ENCODE peak calls at places on chromosome 19, in ten cellular contexts. P is psoas muscle; E is vagina; M is endothelial cell of umbilical vein; D is CD4-positive, alpha-beta memory T cell; V is left ventricle myocardium inferior; U is A673; J is body of pancreas; Y is left lung; I is colonic mucosa. X is an unnamed sample.
A peak's percentile ranks its signal among the peaks of the same experiment; 100 is the strongest.

GRCh38 chr19:28290963-28291657 is 921.8 kb downstream of the UQCRFS1 start:
- DNase-seq in P (no peak), E (no peak), M (no peak), D (no peak), V (no peak), U (peak; percentile 41), J (no peak), Y (no peak), I (no peak), X (no peak)

GRCh38 chr19:13834308-13834790 is 39.1 kb downstream of the ZSWIM4 start:
- DNase-seq in P (no peak), E (peak; percentile 83), M (no peak), D (no peak), V (no peak), U (no peak), J (no peak), Y (no peak), I (no peak), X (peak; percentile 95)

GRCh38 chr19:6233827-6234511 is 45.8 kb downstream of the MLLT1 start:
- DNase-seq in P (peak; percentile 79), E (no peak), M (peak; percentile 28), D (no peak), V (peak; percentile 70), U (no peak), J (peak; percentile 47), Y (peak; percentile 91), I (no peak), X (no peak)

GRCh38 chr19:15269806-15270205 is 37.6 kb upstream of the EPHX3 start:
- DNase-seq in P (no peak), E (no peak), M (no peak), D (no peak), V (no peak), U (no peak), J (no peak), Y (no peak), I (no peak), X (no peak)

GRCh38 chr19:27719034-27719433 is 1493.9 kb downstream of the UQCRFS1 start:
- DNase-seq in P (no peak), E (no peak), M (no peak), D (no peak), V (no peak), U (no peak), J (no peak), Y (no peak), I (no peak), X (peak; percentile 33)

GRCh38 chr19:42424345-42424707 is 2.9 kb downstream of the LIPE start:
- DNase-seq in P (no peak), E (no peak), M (no peak), D (no peak), V (no peak), U (no peak), J (no peak), Y (no peak), I (no peak), X (no peak)

GRCh38 chr19:37698216-37698615 is 21.3 kb downstream of the ZNF607 start:
- DNase-seq in P (no peak), E (no peak), M (no peak), D (no peak), V (no peak), U (no peak), J (no peak), Y (no peak), I (no peak), X (peak; percentile 90)

GRCh38 chr19:53549354-53549753 is 11.4 kb downstream of the ZNF331 start:
- DNase-seq in P (no peak), E (no peak), M (no peak), D (no peak), V (no peak), U (no peak), J (no peak), Y (no peak), I (no peak), X (no peak)

GRCh38 chr19:17946965-17947784 is 14.4 kb downstream of the CCDC124 start:
- DNase-seq in P (no peak), E (no peak), M (no peak), D (no peak), V (no peak), U (no peak), J (no peak), Y (peak; percentile 75), I (no peak), X (no peak)

GRCh38 chr19:39264306-39265290 is 3.6 kb upstream of the IFNL2 start:
- DNase-seq in P (no peak), E (no peak), M (no peak), D (no peak), V (no peak), U (no peak), J (no peak), Y (peak; percentile 80), I (no peak), X (no peak)

GRCh38 chr19:18349524-18350128 is 9.2 kb downstream of the PGPEP1 start:
- DNase-seq in P (peak; percentile 73), E (no peak), M (peak; percentile 67), D (no peak), V (no peak), U (peak; percentile 69), J (peak; percentile 67), Y (peak; percentile 89), I (peak; percentile 78), X (peak; percentile 47)

GRCh38 chr19:46298477-46299003 is 1.7 kb downstream of the HIF3A start:
- DNase-seq in P (no peak), E (no peak), M (peak; percentile 18), D (no peak), V (no peak), U (no peak), J (no peak), Y (no peak), I (no peak), X (no peak)

GRCh38 chr19:46296722-46297431 is at the start of gene HIF3A:
- DNase-seq in P (peak; percentile 68), E (no peak), M (peak; percentile 64), D (no peak), V (peak; percentile 67), U (peak; percentile 86), J (peak; percentile 66), Y (no peak), I (peak; percentile 74), X (no peak)

GRCh38 chr19:46299004-46299509 is 2.2 kb downstream of the HIF3A start:
- DNase-seq in P (peak; percentile 94), E (peak; percentile 97), M (peak; percentile 95), D (no peak), V (peak; percentile 98), U (peak; percentile 94), J (peak; percentile 98), Y (peak; percentile 93), I (peak; percentile 99), X (no peak)

GRCh38 chr19:46297700-46298476 is 1.0 kb downstream of the HIF3A start:
- DNase-seq in P (peak; percentile 91), E (peak; percentile 91), M (peak; percentile 43), D (no peak), V (peak; percentile 90), U (peak; percentile 27), J (peak; percentile 42), Y (peak; percentile 69), I (peak; percentile 65), X (no peak)

GRCh38 chr19:46299695-46300094 is 2.9 kb downstream of the HIF3A start:
- DNase-seq in P (peak; percentile 8), E (no peak), M (no peak), D (no peak), V (no peak), U (no peak), J (no peak), Y (no peak), I (peak; percentile 44), X (no peak)
- H3K4me1 ChIP-seq in P (no peaks in the 10 kb centered on the region), E (peaks cover 77% of the 10 kb centered on the region), M (peaks cover 38% of the 10 kb centered on the region), D (no peaks in the 10 kb centered on the region), V (peaks cover 75% of the 10 kb centered on the region), U (peaks cover 51% of the 10 kb centered on the region), J (peaks cover 56% of the 10 kb centered on the region), Y (peaks cover 68% of the 10 kb centered on the region), I (peaks cover 14% of the 10 kb centered on the region), X (peaks cover 15% of the 10 kb centered on the region)

DNA sequence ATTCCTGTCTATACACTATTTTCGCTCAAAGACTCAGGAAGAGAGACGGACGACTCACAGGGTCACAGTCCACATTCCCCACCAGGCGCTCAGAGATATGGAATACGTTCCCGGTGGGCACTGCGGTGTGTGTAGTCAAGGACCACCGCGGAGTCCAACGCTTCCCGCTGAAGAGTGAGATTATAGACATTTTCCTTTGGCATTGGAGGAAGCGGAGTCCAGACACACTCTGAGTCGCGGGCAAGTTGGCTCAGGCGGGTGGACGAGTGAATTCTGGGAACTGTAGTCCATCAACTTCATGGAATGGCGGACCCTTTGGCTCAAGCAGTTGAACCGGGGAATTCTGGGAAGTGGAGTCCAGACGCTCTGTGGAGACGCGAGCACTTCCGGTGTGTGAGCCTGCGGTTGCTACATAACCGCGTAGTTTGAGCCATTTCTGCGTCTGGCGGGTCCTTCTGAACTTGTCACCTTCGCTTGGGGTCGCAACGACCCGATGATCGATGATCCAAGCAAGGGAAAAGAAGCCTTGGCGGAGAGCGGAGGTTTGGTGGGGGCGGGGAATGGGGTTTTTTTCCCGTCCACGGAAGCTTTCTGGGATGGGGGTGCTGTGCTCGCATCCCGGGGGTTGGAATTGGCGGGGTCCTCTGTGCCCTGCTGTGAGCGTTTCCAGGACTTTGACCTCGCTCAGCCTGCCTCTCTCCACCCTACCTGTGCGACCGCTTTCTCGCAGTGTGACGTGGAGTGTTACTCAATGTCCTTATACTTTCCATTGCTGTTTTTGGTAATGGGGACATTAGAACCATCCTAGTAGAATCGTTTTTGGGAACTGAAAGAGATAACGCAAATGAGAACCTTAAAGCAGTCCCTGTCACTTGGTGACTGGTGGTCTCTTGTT is at the start of gene ZNF230:
- DNase-seq in P (peak; percentile 93), E (peak; percentile 92), M (peak; percentile 96), D (peak; percentile 80), V (peak; percentile 86), U (peak; percentile 98), J (peak; percentile 92), Y (peak; percentile 90), I (peak; percentile 95), X (peak; percentile 97)
- H3K9me3 ChIP-seq in P (peaks cover 46% of the 10 kb centered on the region), E (peaks cover 3% of the 10 kb centered on the region), M (no peaks in the 10 kb centered on the region), D (no peaks in the 10 kb centered on the region), V (peaks cover 40% of the 10 kb centered on the region), U (peaks cover 5% of the 10 kb centered on the region), J (no peaks in the 10 kb centered on the region), Y (no peaks in the 10 kb centered on the region), I (no peaks in the 10 kb centered on the region), X (peaks cover 4% of the 10 kb centered on the region)

GRCh38 chr19:35743640-35744306 is 1.4 kb downstream of the U2AF1L4 start:
- DNase-seq in P (no peak), E (no peak), M (no peak), D (no peak), V (no peak), U (no peak), J (no peak), Y (no peak), I (no peak), X (no peak)
- H3K4me3 ChIP-seq in P (peak overlapping the region; percentile 89), E (no peak overlapping the region), M (no peak overlapping the region), D (peak overlapping the region; percentile 67), V (peak overlapping the region; percentile 87), U (no peak overlapping the region), J (no peak overlapping the region), Y (no peak overlapping the region), I (peak overlapping the region; percentile 89), X (no peak overlapping the region)

DNA sequence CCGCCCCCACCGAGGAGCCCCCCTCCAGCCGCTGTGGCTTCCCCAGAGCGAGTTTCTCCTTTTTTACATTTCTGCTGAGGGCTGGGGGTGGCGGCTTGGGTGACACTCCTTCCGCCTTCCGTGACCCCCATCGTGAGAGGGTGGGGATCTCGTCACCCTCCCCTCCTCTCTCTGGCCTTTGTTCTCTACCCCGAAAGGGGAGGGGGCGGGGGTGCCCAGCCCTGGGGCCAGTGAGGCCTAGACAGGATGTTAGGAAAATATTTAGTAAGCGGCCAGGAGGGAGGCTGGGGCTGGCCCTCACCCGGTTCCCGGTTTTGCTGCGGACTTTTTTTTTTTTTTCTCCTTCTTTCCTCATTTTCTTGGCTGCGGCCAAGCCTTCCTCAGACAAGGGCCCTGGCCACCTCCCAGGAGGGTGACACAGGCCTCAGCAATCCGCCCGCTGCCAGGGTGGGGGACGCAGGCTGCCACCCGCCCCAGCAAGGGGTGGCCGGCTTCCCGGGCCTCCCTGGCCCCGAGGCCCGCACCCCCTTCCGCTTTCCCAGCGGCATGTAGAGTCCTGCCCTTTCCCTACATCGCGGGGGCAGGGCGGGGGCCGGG is 3.9 kb downstream of the MIDN start:
- DNase-seq in P (peak; percentile 96), E (no peak), M (peak; percentile 89), D (peak; percentile 68), V (peak; percentile 90), U (no peak), J (peak; percentile 98), Y (peak; percentile 96), I (peak; percentile 85), X (peak; percentile 72)
- H3K4me1 ChIP-seq in P (peaks cover 46% of the 10 kb centered on the region), E (peaks cover 62% of the 10 kb centered on the region), M (peaks cover 27% of the 10 kb centered on the region), D (peaks cover 47% of the 10 kb centered on the region), V (peaks cover 85% of the 10 kb centered on the region), U (peaks cover 42% of the 10 kb centered on the region), J (peaks cover 69% of the 10 kb centered on the region), Y (peaks cover 57% of the 10 kb centered on the region), I (peaks cover 27% of the 10 kb centered on the region), X (peaks cover 18% of the 10 kb centered on the region)

X was measured in trophoblast cell.